ENCODE peak calls at places on chromosomes 2 and 18, in seven cellular contexts. E is A673; T is lower lobe of right lung; O is mesendoderm; A is psoas muscle; F is CD8-positive, alpha-beta T cell; G is A549. S is an unnamed sample.

GRCh38 chr18:54119524-54120019 is 104.9 kb downstream of the MBD2 start:
- DNase-seq in G (peak; percentile 57), T (no peak), O (peak; percentile 75), E (peak; percentile 71), F (no peak), A (no peak), S (no peak)

GRCh38 chr2:166519391-166519962 is 25.4 kb upstream of the SCN7A start:
- DNase-seq in A (no peak), T (no peak), O (peak; percentile 18), G (no peak), E (no peak), F (no peak), S (no peak)

GRCh38 chr2:116223912-116224311 is 1590.6 kb upstream of the DDX18 start:
- DNase-seq in F (no peak), G (no peak), T (no peak), A (no peak), O (no peak), E (no peak), S (peak; percentile 56)

GRCh38 chr2:43114210-43114609 is 112.2 kb downstream of the ZFP36L2 start:
- DNase-seq in G (no peak), O (peak; percentile 68), F (no peak), A (no peak), E (peak; percentile 44), T (no peak), S (no peak)

GRCh38 chr2:141331127-141331526 is 799.7 kb downstream of the LRP1B start:
- DNase-seq in F (no peak), T (no peak), G (peak; percentile 69), O (peak; percentile 36), A (no peak), E (peak; percentile 90), S (no peak)

GRCh38 chr18:75065251-75066000 is 143.5 kb downstream of the PTGR3 start:
- DNase-seq in F (no peak), O (no peak), T (no peak), G (no peak), A (no peak), E (no peak), S (no peak)

GRCh38 chr2:153311432-153311831 is 167.1 kb downstream of the RPRM start:
- DNase-seq in F (no peak), O (no peak), T (no peak), A (no peak), G (no peak), E (no peak), S (no peak)

GRCh38 chr18:8498905-8499304 is 110.3 kb upstream of the RAB12 start:
- DNase-seq in E (no peak), F (no peak), A (no peak), G (no peak), T (no peak), O (no peak), S (no peak)

GRCh38 chr18:21851327-21851961 is 110.9 kb downstream of the MIB1 start:
- DNase-seq in A (no peak), G (peak; percentile 13), T (no peak), F (no peak), E (peak; percentile 18), O (no peak), S (no peak)

GRCh38 chr18:29164020-29164706 is 987.2 kb upstream of the CDH2 start:
- DNase-seq in G (peak; percentile 66), E (peak; percentile 42), O (peak; percentile 79), A (no peak), T (no peak), F (no peak), S (no peak)

GRCh38 chr2:60608679-60609078 is 55.2 kb upstream of the BCL11A start:
- DNase-seq in F (no peak), G (no peak), O (no peak), A (no peak), E (no peak), T (no peak), S (no peak)

GRCh38 chr2:133975135-133975534 is 278.7 kb upstream of the MGAT5 start:
- DNase-seq in E (no peak), A (no peak), F (no peak), T (no peak), G (no peak), O (no peak), S (no peak)

GRCh38 chr2:112679484-112679883 is 33.7 kb downstream of the SLC20A1 start:
- DNase-seq in O (peak; percentile 46), A (peak; percentile 80), E (no peak), F (no peak), G (no peak), T (no peak), S (no peak)

DNA sequence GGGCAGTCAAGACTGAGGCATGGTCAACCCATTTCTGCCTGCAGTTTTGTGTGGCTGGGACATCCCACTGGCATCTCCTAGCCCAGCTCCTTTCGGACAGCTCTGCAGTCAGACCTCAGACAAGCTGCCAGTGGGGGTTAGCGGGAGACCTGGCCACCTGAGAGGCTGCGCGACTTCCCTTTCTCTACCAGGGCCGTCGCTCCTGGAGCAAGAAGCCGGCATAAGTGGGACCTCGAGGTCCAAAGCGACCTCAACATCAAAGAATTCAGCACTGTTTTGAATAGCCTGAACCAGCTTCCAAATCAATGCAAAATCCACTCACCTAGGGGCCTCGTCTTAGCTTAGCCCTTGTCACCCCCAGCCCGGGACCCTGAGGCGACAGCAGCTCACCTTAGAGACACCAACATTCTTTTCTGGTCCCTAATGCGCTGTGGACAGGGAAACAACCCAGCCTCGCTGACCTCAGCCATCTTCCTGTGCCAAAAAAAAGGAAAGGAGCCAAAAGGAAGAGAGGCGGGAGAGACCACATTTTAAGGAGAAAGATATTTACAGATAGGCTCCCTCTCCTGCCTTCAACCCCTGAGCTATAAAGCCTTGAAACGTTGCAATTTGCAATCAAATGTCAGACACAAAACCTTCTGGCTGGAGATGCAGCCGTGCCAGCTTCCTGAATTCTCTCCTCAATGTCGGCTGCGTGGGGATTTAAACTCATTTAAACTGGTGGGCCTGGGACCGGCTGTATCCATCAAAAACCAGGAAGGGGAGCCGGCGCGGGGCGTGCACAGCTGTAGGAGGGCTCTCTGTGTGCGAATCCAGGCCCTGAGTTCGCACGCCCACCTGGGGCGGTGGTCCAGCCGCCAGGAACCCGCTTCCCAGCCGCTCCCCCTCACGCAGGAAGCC is 81.1 kb downstream of the GFPT1 start:
- DNase-seq in E (peak; percentile 21), G (peak; percentile 20), O (peak; percentile 80), A (no peak), F (no peak), T (peak; percentile 51), S (peak; percentile 77)
- H3K4me3 ChIP-seq in E (peak overlapping the region; percentile 72), G (peak overlapping the region; percentile 86), O (peak overlapping the region; percentile 4), A (peak overlapping the region; percentile 67), F (peak overlapping the region; percentile 49), T (peak overlapping the region; percentile 72), S (peak overlapping the region; percentile 49)

DNA sequence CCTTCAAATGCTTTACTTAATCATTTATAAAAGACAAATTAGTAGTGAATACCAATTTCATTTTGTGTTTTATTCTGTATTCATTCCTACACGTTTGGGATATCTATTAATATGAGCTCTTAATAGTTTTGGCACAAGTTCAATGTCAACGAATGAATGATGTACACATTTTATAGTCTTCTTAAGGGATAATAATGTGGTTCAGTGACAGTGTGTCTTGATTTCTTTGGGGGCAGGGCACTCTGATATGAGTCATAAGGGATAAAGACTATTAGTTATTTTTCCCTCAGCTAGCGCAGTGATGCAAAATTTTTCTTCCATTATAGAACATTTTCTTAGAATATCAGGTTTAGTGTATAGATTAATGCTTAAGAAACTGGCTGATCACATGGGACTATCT is 34.9 kb upstream of the ZEB2 start:
- DNase-seq in F (no peak), T (no peak), E (peak; percentile 18), G (no peak), O (no peak), A (no peak), S (no peak)
- H3K4me3 ChIP-seq in F (no peak overlapping the region), T (no peak overlapping the region), E (no peak overlapping the region), G (no peak overlapping the region), O (no peak overlapping the region), A (no peak overlapping the region), S (no peak overlapping the region)

GRCh38 chr2:24926602-24927252 is 6.7 kb upstream of the ADCY3 start:
- DNase-seq in T (peak; percentile 65), O (peak; percentile 40), G (no peak), F (no peak), E (no peak), A (peak; percentile 88), S (peak; percentile 89)
- H3K4me3 ChIP-seq in T (peak overlapping the region; percentile 42), O (no peak overlapping the region), G (no peak overlapping the region), F (peak overlapping the region; percentile 27), E (no peak overlapping the region), A (peak overlapping the region; percentile 38), S (no peak overlapping the region)

GRCh38 chr2:237258146-237258545 is 155.8 kb downstream of the COL6A3 start:
- DNase-seq in A (no peak), E (peak; percentile 14), F (no peak), G (no peak), O (peak; percentile 62), T (no peak), S (no peak)
- H3K4me3 ChIP-seq in A (no peak overlapping the region), E (no peak overlapping the region), F (no peak overlapping the region), G (no peak overlapping the region), O (no peak overlapping the region), T (no peak overlapping the region), S (no peak overlapping the region)

DNA sequence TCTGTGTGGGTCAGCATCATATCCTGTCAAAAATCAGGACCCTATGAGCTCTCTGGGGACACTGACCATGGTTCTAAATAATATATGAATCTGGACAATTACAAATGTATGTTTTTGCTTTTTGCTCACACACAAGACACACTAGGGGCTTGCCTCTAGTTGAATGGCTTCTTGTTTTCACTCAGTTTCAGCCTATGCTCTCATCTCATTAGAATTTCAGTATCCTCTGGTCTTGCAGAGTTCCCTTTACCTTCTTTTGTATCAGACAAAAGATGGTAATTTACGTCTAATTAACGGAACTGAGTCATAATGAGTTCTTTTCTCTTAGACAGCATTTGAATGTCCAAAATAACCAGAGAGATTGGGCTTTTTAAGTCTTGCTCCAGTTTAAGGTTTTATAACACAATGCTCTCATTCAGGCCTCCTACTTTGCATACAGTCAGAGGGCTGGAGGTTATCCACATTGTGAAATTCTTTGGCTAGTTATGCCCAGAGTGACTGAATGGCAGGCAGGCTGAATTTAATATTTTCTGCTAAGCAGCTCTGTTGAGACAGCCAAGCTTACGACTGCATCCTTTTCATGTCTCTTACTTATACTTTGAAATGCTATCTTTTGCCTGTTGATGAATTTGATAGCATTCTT is 90.3 kb downstream of the CDH2 start:
- DNase-seq in A (no peak), O (no peak), G (no peak), T (no peak), E (peak; percentile 17), F (no peak), S (no peak)
- H3K4me3 ChIP-seq in A (no peak overlapping the region), O (no peak overlapping the region), G (peak overlapping the region; percentile 6), T (no peak overlapping the region), E (no peak overlapping the region), F (no peak overlapping the region), S (no peak overlapping the region)

GRCh38 chr2:231132126-231132525 is 7.3 kb upstream of the HTR2B start:
- DNase-seq in G (no peak), F (no peak), E (no peak), T (no peak), A (no peak), O (peak; percentile 59), S (no peak)

GRCh38 chr2:231130657-231131056 is 5.8 kb upstream of the HTR2B start:
- DNase-seq in G (no peak), T (no peak), E (no peak), A (no peak), O (no peak), F (no peak), S (no peak)

GRCh38 chr2:231133365-231134114 is 8.7 kb upstream of the HTR2B start:
- DNase-seq in T (no peak), O (no peak), F (no peak), A (no peak), E (no peak), G (no peak), S (no peak)

GRCh38 chr2:231138699-231139098 is 13.9 kb upstream of the HTR2B start:
- DNase-seq in O (no peak), F (no peak), A (no peak), E (no peak), T (no peak), G (no peak), S (no peak)

GRCh38 chr2:231134910-231135650 is 10.2 kb upstream of the HTR2B start:
- DNase-seq in O (no peak), E (peak; percentile 27), A (no peak), F (no peak), T (no peak), G (no peak), S (no peak)
- H3K4me3 ChIP-seq in O (no peak overlapping the region), E (no peak overlapping the region), A (no peak overlapping the region), F (no peak overlapping the region), T (no peak overlapping the region), G (no peak overlapping the region), S (no peak overlapping the region)

S was measured in aorta.